ENCODE peak calls at places on chromosomes 4 and X, in five cellular contexts. One of them, this sample, is unnamed.

GRCh38 chr4:81085979-81086378 is 55.5 kb downstream of the BMP3 start:
- DNase-seq in WERI-Rb-1: no peak
- DNase-seq in ascending aorta: no peak
- DNase-seq in psoas muscle: no peak
- DNase-seq in fibroblast of pulmonary artery: no peak
- DNase-seq in this sample: no peak

GRCh38 chr4:147340111-147340510 is 140.8 kb upstream of the EDNRA start:
- DNase-seq in WERI-Rb-1: no peak
- DNase-seq in psoas muscle: no peak
- DNase-seq in fibroblast of pulmonary artery: peak
- DNase-seq in ascending aorta: no peak
- DNase-seq in this sample: no peak

GRCh38 chr4:147984778-147985138 is 252.9 kb downstream of the ARHGAP10 start:
- DNase-seq in WERI-Rb-1: no peak
- DNase-seq in ascending aorta: no peak
- DNase-seq in fibroblast of pulmonary artery: no peak
- DNase-seq in psoas muscle: no peak
- DNase-seq in this sample: no peak

GRCh38 chrX:51803833-51804232 is 60.6 kb downstream of the GSPT2 start:
- DNase-seq in psoas muscle: no peak
- DNase-seq in ascending aorta: no peak
- DNase-seq in fibroblast of pulmonary artery: peak
- DNase-seq in WERI-Rb-1: no peak
- DNase-seq in this sample: no peak

GRCh38 chr4:106892786-106893185 is 143.3 kb downstream of the DKK2 start:
- DNase-seq in fibroblast of pulmonary artery: no peak
- DNase-seq in WERI-Rb-1: no peak
- DNase-seq in ascending aorta: no peak
- DNase-seq in psoas muscle: no peak
- DNase-seq in this sample: no peak

GRCh38 chrX:149962859-149963757 is 24.8 kb upstream of the EOLA2 start:
- DNase-seq in ascending aorta: no peak
- DNase-seq in fibroblast of pulmonary artery: peak
- DNase-seq in psoas muscle: peak
- DNase-seq in WERI-Rb-1: peak
- DNase-seq in this sample: no peak

GRCh38 chrX:103614999-103615398 is 7.2 kb downstream of the TCEAL3 start:
- DNase-seq in psoas muscle: no peak
- DNase-seq in ascending aorta: no peak
- DNase-seq in WERI-Rb-1: no peak
- DNase-seq in fibroblast of pulmonary artery: no peak
- DNase-seq in this sample: no peak

GRCh38 chrX:7552758-7553157 is 290.2 kb upstream of the VCX start:
- DNase-seq in fibroblast of pulmonary artery: no peak
- DNase-seq in WERI-Rb-1: no peak
- DNase-seq in ascending aorta: no peak
- DNase-seq in psoas muscle: no peak
- DNase-seq in this sample: no peak

GRCh38 chr4:18051281-18051680 is 29.7 kb upstream of the LCORL start:
- DNase-seq in ascending aorta: no peak
- DNase-seq in fibroblast of pulmonary artery: no peak
- DNase-seq in WERI-Rb-1: no peak
- DNase-seq in psoas muscle: no peak
- DNase-seq in this sample: no peak

GRCh38 chr4:153296424-153296823 is 48.1 kb upstream of the MND1 start:
- DNase-seq in ascending aorta: no peak
- DNase-seq in fibroblast of pulmonary artery: peak
- DNase-seq in WERI-Rb-1: no peak
- DNase-seq in psoas muscle: no peak
- DNase-seq in this sample: no peak

GRCh38 chrX:41737065-41737464 is 13.1 kb downstream of the GPR82 start:
- DNase-seq in ascending aorta: no peak
- DNase-seq in psoas muscle: no peak
- DNase-seq in fibroblast of pulmonary artery: no peak
- DNase-seq in WERI-Rb-1: no peak
- DNase-seq in this sample: no peak

GRCh38 chr4:156615066-156615514 is 356.5 kb downstream of the PDGFC start:
- DNase-seq in fibroblast of pulmonary artery: peak
- DNase-seq in WERI-Rb-1: no peak
- DNase-seq in ascending aorta: no peak
- DNase-seq in psoas muscle: no peak
- DNase-seq in this sample: no peak

GRCh38 chr4:94574050-94574449 is 122.3 kb downstream of the PDLIM5 start:
- DNase-seq in ascending aorta: no peak
- DNase-seq in WERI-Rb-1: no peak
- DNase-seq in psoas muscle: no peak
- DNase-seq in fibroblast of pulmonary artery: no peak
- DNase-seq in this sample: no peak

GRCh38 chr4:20832821-20833220 is 132.6 kb downstream of the PACRGL start:
- DNase-seq in psoas muscle: no peak
- DNase-seq in WERI-Rb-1: no peak
- DNase-seq in ascending aorta: no peak
- DNase-seq in fibroblast of pulmonary artery: peak
- DNase-seq in this sample: no peak

GRCh38 chr4:24279911-24280375 is 304.4 kb downstream of the DHX15 start:
- DNase-seq in psoas muscle: no peak
- DNase-seq in ascending aorta: no peak
- DNase-seq in WERI-Rb-1: no peak
- DNase-seq in fibroblast of pulmonary artery: no peak
- DNase-seq in this sample: no peak

GRCh38 chrX:39137363-39137954 is 336.2 kb downstream of the MID1IP1 start:
- DNase-seq in ascending aorta: no peak
- DNase-seq in psoas muscle: no peak
- DNase-seq in WERI-Rb-1: no peak
- DNase-seq in fibroblast of pulmonary artery: no peak
- DNase-seq in this sample: no peak

GRCh38 chr4:6476893-6477292 is 4.5 kb upstream of the PPP2R2C start:
- DNase-seq in ascending aorta: no peak
- DNase-seq in WERI-Rb-1: no peak
- DNase-seq in fibroblast of pulmonary artery: no peak
- DNase-seq in psoas muscle: no peak
- DNase-seq in this sample: peak

GRCh38 chrX:54494166-54494969 is 1.7 kb downstream of the FGD1 start:
- DNase-seq in fibroblast of pulmonary artery: no peak
- DNase-seq in ascending aorta: no peak
- DNase-seq in psoas muscle: no peak
- DNase-seq in WERI-Rb-1: no peak
- DNase-seq in this sample: no peak
- H3K4me3 ChIP-seq in fibroblast of pulmonary artery: peak
- H3K4me3 ChIP-seq in ascending aorta: peak
- H3K4me3 ChIP-seq in psoas muscle: peak
- H3K4me3 ChIP-seq in WERI-Rb-1: peak
- H3K4me3 ChIP-seq in this sample: peak

GRCh38 chr4:576245-576821 is at the start of gene TMEM271:
- DNase-seq in ascending aorta: no peak
- DNase-seq in fibroblast of pulmonary artery: no peak
- DNase-seq in psoas muscle: no peak
- DNase-seq in WERI-Rb-1: peak
- DNase-seq in this sample: no peak

GRCh38 chr4:573122-573892 is 2.8 kb downstream of the TMEM271 start:
- DNase-seq in psoas muscle: no peak
- DNase-seq in ascending aorta: no peak
- DNase-seq in fibroblast of pulmonary artery: no peak
- DNase-seq in WERI-Rb-1: no peak
- DNase-seq in this sample: no peak

GRCh38 chr4:576991-577498 is 950 bp upstream of the TMEM271 start:
- DNase-seq in WERI-Rb-1: peak
- DNase-seq in ascending aorta: no peak
- DNase-seq in psoas muscle: no peak
- DNase-seq in fibroblast of pulmonary artery: no peak
- DNase-seq in this sample: no peak

GRCh38 chr4:574346-575161 is 1.5 kb downstream of the TMEM271 start:
- DNase-seq in WERI-Rb-1: no peak
- DNase-seq in fibroblast of pulmonary artery: no peak
- DNase-seq in psoas muscle: no peak
- DNase-seq in ascending aorta: no peak
- DNase-seq in this sample: no peak

DNA sequence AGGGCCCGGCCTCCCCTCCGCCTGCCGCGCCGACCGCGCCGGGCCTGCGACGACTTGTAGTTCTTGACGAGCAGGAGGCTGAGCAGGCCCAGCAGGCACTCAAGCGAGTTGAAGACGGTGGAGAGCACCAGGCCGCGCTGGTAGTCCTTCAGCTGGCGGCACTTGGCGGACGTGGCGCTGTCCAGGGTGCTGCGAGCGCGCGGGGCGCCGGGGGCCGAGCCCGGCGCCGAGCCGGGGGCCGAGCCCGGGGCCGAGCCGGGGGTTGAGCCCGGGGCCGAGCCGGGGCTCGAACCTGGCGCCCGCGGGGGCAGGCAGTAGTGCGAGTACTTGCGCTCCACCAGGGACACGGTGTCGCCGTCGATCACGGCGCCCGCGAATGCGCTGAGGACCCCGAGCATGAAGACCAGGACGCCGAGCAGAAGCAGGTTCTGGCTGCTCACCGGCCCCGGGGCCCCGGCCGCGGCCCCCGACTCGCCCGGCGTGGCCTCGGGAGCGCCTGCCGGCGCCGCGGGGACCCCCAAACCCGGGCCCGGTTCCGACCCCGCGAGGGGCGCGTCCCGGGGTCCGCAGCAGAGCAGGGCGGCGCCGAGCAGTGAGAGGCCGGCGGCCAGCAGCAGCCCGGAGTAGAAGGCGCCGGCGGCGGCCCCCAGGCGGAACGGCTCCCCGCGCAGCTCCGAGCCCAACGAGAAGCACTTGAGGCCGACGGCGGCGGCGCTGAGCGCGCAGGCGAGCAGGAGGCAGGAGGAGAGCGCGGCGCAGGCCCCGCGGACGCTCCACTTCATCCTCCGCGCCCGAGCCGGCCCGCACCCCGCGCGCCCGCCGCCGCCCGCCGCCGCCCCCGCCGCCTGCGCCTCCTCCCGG is 584 bp downstream of the TMEM271 start:
- DNase-seq in ascending aorta: no peak
- DNase-seq in psoas muscle: no peak
- DNase-seq in fibroblast of pulmonary artery: peak
- DNase-seq in WERI-Rb-1: peak
- DNase-seq in this sample: no peak
- H3K4me3 ChIP-seq in ascending aorta: no peak
- H3K4me3 ChIP-seq in psoas muscle: no peak
- H3K4me3 ChIP-seq in fibroblast of pulmonary artery: no peak
- H3K4me3 ChIP-seq in WERI-Rb-1: peak
- H3K4me3 ChIP-seq in this sample: no peak

GRCh38 chr4:15018389-15018788 is 16.1 kb downstream of the CPEB2 start:
- DNase-seq in psoas muscle: no peak
- DNase-seq in ascending aorta: no peak
- DNase-seq in fibroblast of pulmonary artery: no peak
- DNase-seq in WERI-Rb-1: no peak
- DNase-seq in this sample: no peak

GRCh38 chr4:15024386-15024785 is 22.1 kb downstream of the CPEB2 start:
- DNase-seq in fibroblast of pulmonary artery: peak
- DNase-seq in psoas muscle: no peak
- DNase-seq in ascending aorta: no peak
- DNase-seq in WERI-Rb-1: no peak
- DNase-seq in this sample: no peak

GRCh38 chr4:15021946-15022345 is 19.7 kb downstream of the CPEB2 start:
- DNase-seq in fibroblast of pulmonary artery: no peak
- DNase-seq in ascending aorta: no peak
- DNase-seq in psoas muscle: no peak
- DNase-seq in WERI-Rb-1: no peak
- DNase-seq in this sample: no peak

GRCh38 chr4:15020502-15021286 is 18.4 kb downstream of the CPEB2 start:
- DNase-seq in psoas muscle: no peak
- DNase-seq in fibroblast of pulmonary artery: no peak
- DNase-seq in ascending aorta: no peak
- DNase-seq in WERI-Rb-1: no peak
- DNase-seq in this sample: no peak

DNA sequence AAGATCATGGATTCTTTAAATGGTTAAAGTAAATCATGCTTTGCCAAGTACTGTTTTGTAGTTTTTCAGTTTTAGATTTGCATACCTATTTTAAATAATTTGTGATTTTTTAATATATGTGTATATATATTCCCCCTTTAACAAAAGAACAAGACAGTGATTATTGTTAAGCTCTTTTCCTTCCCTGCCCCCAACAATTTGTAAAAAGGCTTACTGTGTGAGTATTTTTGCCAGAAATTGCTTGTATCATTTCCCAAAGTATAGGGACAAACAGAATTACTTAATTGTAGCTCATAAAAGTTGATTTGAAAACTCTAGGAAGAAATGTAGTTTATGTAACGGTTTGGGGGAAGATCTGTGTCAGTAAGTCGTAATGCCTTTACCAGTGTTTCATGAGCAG is 19.0 kb downstream of the CPEB2 start:
- DNase-seq in WERI-Rb-1: no peak
- DNase-seq in ascending aorta: no peak
- DNase-seq in psoas muscle: no peak
- DNase-seq in fibroblast of pulmonary artery: no peak
- DNase-seq in this sample: no peak
- H3K4me3 ChIP-seq in WERI-Rb-1: no peak
- H3K4me3 ChIP-seq in ascending aorta: peak
- H3K4me3 ChIP-seq in psoas muscle: no peak
- H3K4me3 ChIP-seq in fibroblast of pulmonary artery: no peak
- H3K4me3 ChIP-seq in this sample: no peak

GRCh38 chr4:22515888-22516541 is at the start of gene ADGRA3:
- DNase-seq in psoas muscle: peak
- DNase-seq in fibroblast of pulmonary artery: peak
- DNase-seq in ascending aorta: no peak
- DNase-seq in WERI-Rb-1: peak
- DNase-seq in this sample: no peak

GRCh38 chr4:22515145-22515887 is 550 bp downstream of the ADGRA3 start:
- DNase-seq in WERI-Rb-1: peak
- DNase-seq in fibroblast of pulmonary artery: peak
- DNase-seq in psoas muscle: peak
- DNase-seq in ascending aorta: no peak
- DNase-seq in this sample: no peak

GRCh38 chr4:22514001-22514400 is 1.9 kb downstream of the ADGRA3 start:
- DNase-seq in psoas muscle: no peak
- DNase-seq in ascending aorta: no peak
- DNase-seq in fibroblast of pulmonary artery: peak
- DNase-seq in WERI-Rb-1: no peak
- DNase-seq in this sample: no peak

GRCh38 chr4:22512306-22512705 is 3.6 kb downstream of the ADGRA3 start:
- DNase-seq in ascending aorta: no peak
- DNase-seq in fibroblast of pulmonary artery: no peak
- DNase-seq in psoas muscle: no peak
- DNase-seq in WERI-Rb-1: no peak
- DNase-seq in this sample: no peak

GRCh38 chr4:22514431-22514830 is 1.4 kb downstream of the ADGRA3 start:
- DNase-seq in WERI-Rb-1: no peak
- DNase-seq in psoas muscle: no peak
- DNase-seq in ascending aorta: no peak
- DNase-seq in fibroblast of pulmonary artery: peak
- DNase-seq in this sample: no peak
- H3K4me3 ChIP-seq in WERI-Rb-1: peak
- H3K4me3 ChIP-seq in psoas muscle: peak
- H3K4me3 ChIP-seq in ascending aorta: peak
- H3K4me3 ChIP-seq in fibroblast of pulmonary artery: peak
- H3K4me3 ChIP-seq in this sample: peak